ENCODE peak calls at places on chromosomes 12 and 14, in five cellular contexts. Q is thoracic aorta, A is heart left ventricle, T is fibroblast of lung, O is right atrium auricular region. K is an unnamed sample. For H3K27me3, the result is how much of the 10 kb centered on the place peaks cover.

GRCh38 chr12:45458854-45459807 is 243.2 kb downstream of the ANO6 start:
- DNase-seq in Q (no peak), A (no peak), T (peak), O (no peak), K (no peak)

GRCh38 chr12:128729628-128730121 is 94.1 kb downstream of the SLC15A4 start:
- DNase-seq in T (no peak), A (no peak), O (no peak), Q (no peak), K (peak)

GRCh38 chr14:35374273-35374681 is 30.3 kb downstream of the NFKBIA start:
- DNase-seq in O (peak), A (no peak), T (peak), Q (no peak), K (peak)

GRCh38 chr12:120830052-120830940 is 73.9 kb downstream of the SPPL3 start:
- DNase-seq in T (no peak), O (no peak), Q (no peak), A (no peak), K (no peak)

GRCh38 chr12:115240251-115240650 is 556.3 kb upstream of the TBX3 start:
- DNase-seq in A (no peak), T (no peak), Q (no peak), O (no peak), K (no peak)

GRCh38 chr12:11660624-11661023 is 11.2 kb downstream of the ETV6 start:
- DNase-seq in A (no peak), T (no peak), O (no peak), Q (no peak), K (no peak)

GRCh38 chr12:115319641-115320040 is 635.7 kb upstream of the TBX3 start:
- DNase-seq in O (no peak), T (no peak), Q (no peak), A (no peak), K (no peak)

GRCh38 chr14:56821177-56821576 is 10.9 kb upstream of the OTX2 start:
- DNase-seq in Q (no peak), T (no peak), A (no peak), O (no peak), K (no peak)

GRCh38 chr12:66901136-66901932 is 222.5 kb upstream of the GRIP1 start:
- DNase-seq in T (no peak), A (no peak), O (no peak), Q (no peak), K (no peak)

GRCh38 chr12:57340104-57340503 is 89.1 kb upstream of the STAC3 start:
- DNase-seq in Q (no peak), O (peak), T (peak), A (peak), K (no peak)

GRCh38 chr14:56094063-56094462 is 24.1 kb upstream of the PELI2 start:
- DNase-seq in A (no peak), T (peak), O (no peak), Q (no peak), K (no peak)

GRCh38 chr12:129607756-129608155 is 296.1 kb downstream of the TMEM132D start:
- DNase-seq in O (no peak), Q (no peak), T (no peak), A (no peak), K (no peak)

GRCh38 chr14:81303258-81303935 is 82.6 kb upstream of the GTF2A1 start:
- DNase-seq in O (no peak), Q (no peak), A (peak), T (no peak), K (no peak)

GRCh38 chr12:93743229-93743998 is 66.2 kb downstream of the CRADD start:
- DNase-seq in A (no peak), O (no peak), T (no peak), Q (no peak), K (peak)

GRCh38 chr12:91331371-91331770 is 148.8 kb upstream of the DCN start:
- DNase-seq in O (no peak), T (no peak), A (no peak), Q (no peak), K (no peak)

GRCh38 chr12:110693731-110694130 is 4.8 kb upstream of the HVCN1 start:
- DNase-seq in O (no peak), Q (no peak), A (peak), T (no peak), K (no peak)

GRCh38 chr12:52441320-52441911 is 7.2 kb upstream of the KRT75 start:
- DNase-seq in A (no peak), O (no peak), T (peak), Q (no peak), K (no peak)

GRCh38 chr14:100022772-100023451 is 42.3 kb upstream of the EVL start:
- DNase-seq in T (peak), O (no peak), Q (no peak), A (peak), K (no peak)

GRCh38 chr12:88418856-88419497 is 161.3 kb downstream of the KITLG start:
- DNase-seq in T (peak), A (no peak), Q (no peak), O (no peak), K (no peak)

GRCh38 chr12:25017336-25017735 is 68.4 kb upstream of the BCAT1 start:
- DNase-seq in T (no peak), A (no peak), Q (no peak), O (no peak), K (peak)

GRCh38 chr12:117036046-117036445 is 63.2 kb downstream of the TESC start:
- DNase-seq in A (peak), T (no peak), Q (no peak), O (no peak), K (no peak)

GRCh38 chr14:22602853-22603252 is 4.8 kb downstream of the ABHD4 start:
- DNase-seq in A (no peak), Q (no peak), O (no peak), T (no peak), K (peak)

GRCh38 chr14:75822522-75823288 is 159.1 kb downstream of the TGFB3 start:
- DNase-seq in T (peak), Q (no peak), A (peak), O (no peak), K (no peak)

GRCh38 chr12:91178139-91178561 is 4.5 kb downstream of the DCN start:
- DNase-seq in Q (no peak), T (peak), O (no peak), A (peak), K (peak)

GRCh38 chr14:69355955-69356321 is 42.2 kb downstream of the ERH start:
- DNase-seq in O (peak), T (peak), A (peak), Q (peak), K (peak)

GRCh38 chr12:113779774-113780173 is 186.4 kb downstream of the RBM19 start:
- DNase-seq in Q (no peak), O (no peak), A (no peak), T (no peak), K (no peak)

GRCh38 chr14:76696791-76697190 is 64.5 kb upstream of the VASH1 start:
- DNase-seq in O (peak), Q (no peak), T (no peak), A (no peak), K (no peak)

GRCh38 chr14:93824076-93824475 is 35.8 kb upstream of the PRIMA1 start:
- DNase-seq in A (no peak), O (no peak), T (no peak), Q (no peak), K (no peak)

GRCh38 chr12:6767592-6768384 is 1.6 kb downstream of the PTMS start:
- DNase-seq in O (no peak), T (peak), A (peak), Q (no peak), K (no peak)

GRCh38 chr12:67648306-67649164 is at the start of gene DYRK2:
- DNase-seq in Q (peak), T (peak), O (peak), A (peak), K (peak)

GRCh38 chr12:116749884-116750283 is 11.8 kb downstream of the RNFT2 start:
- DNase-seq in O (no peak), T (no peak), A (no peak), Q (no peak), K (no peak)

GRCh38 chr12:21001778-21002177 is 129.2 kb upstream of the SLCO1B1 start:
- DNase-seq in Q (no peak), A (no peak), O (no peak), T (no peak), K (no peak)

GRCh38 chr14:93032301-93032929 is 83.3 kb downstream of the ITPK1 start:
- DNase-seq in T (no peak), A (no peak), O (no peak), Q (no peak), K (peak)

GRCh38 chr12:31820832-31821231 is 92.0 kb upstream of the AMN1 start:
- DNase-seq in Q (no peak), O (no peak), A (no peak), T (no peak), K (no peak)

GRCh38 chr12:112602150-112602549 is 183.4 kb downstream of the PTPN11 start:
- DNase-seq in Q (no peak), O (no peak), A (no peak), T (no peak), K (no peak)

GRCh38 chr12:112606611-112607366 is 184.8 kb upstream of the RPH3A start:
- DNase-seq in O (no peak), T (no peak), A (no peak), Q (no peak), K (no peak)

GRCh38 chr12:112607427-112607826 is 184.1 kb upstream of the RPH3A start:
- DNase-seq in O (no peak), T (no peak), A (no peak), Q (no peak), K (no peak)
- H3K27me3 ChIP-seq in O (under half), T (under half), A (under half), Q (under half), K (under half)

GRCh38 chr12:106135781-106136180 is 3.0 kb downstream of the NUAK1 start:
- DNase-seq in O (no peak), A (no peak), Q (no peak), T (peak), K (no peak)
- H3K27me3 ChIP-seq in O (under half), A (under half), Q (under half), T (under half), K (under half)

GRCh38 chr12:65122661-65123060 is 1.6 kb upstream of the WIF1 start:
- DNase-seq in A (no peak), T (no peak), Q (no peak), O (no peak), K (no peak)
- H3K27me3 ChIP-seq in A (half or more), T (under half), Q (under half), O (under half), K (under half)

GRCh38 chr12:96215933-96216273 is 21.7 kb downstream of the ELK3 start:
- DNase-seq in Q (no peak), T (no peak), O (peak), A (no peak), K (no peak)
- H3K27me3 ChIP-seq in Q (under half), T (under half), O (under half), A (under half), K (under half)

GRCh38 chr12:54009171-54010052 is 627 bp downstream of the HOXC8 start:
- DNase-seq in A (no peak), Q (no peak), O (no peak), T (no peak), K (peak)
- H3K27me3 ChIP-seq in A (half or more), Q (under half), O (under half), T (half or more), K (under half)

GRCh38 chr12:132199101-132199500 is 54.8 kb downstream of the NOC4L start:
- DNase-seq in T (no peak), O (no peak), Q (no peak), A (no peak), K (no peak)

GRCh38 chr12:132196038-132196872 is 52.0 kb downstream of the NOC4L start:
- DNase-seq in A (no peak), O (no peak), Q (no peak), T (no peak), K (no peak)

GRCh38 chr12:132199526-132200319 is 55.5 kb downstream of the NOC4L start:
- DNase-seq in T (no peak), O (no peak), A (no peak), Q (no peak), K (no peak)

GRCh38 chr12:132196873-132197390 is 52.7 kb downstream of the NOC4L start:
- DNase-seq in A (no peak), T (no peak), Q (no peak), O (no peak), K (no peak)

GRCh38 chr12:132197581-132198281 is 53.5 kb downstream of the NOC4L start:
- DNase-seq in O (no peak), Q (no peak), A (no peak), T (no peak), K (no peak)
- H3K27me3 ChIP-seq in O (under half), Q (under half), A (under half), T (under half), K (under half)